ENCODE peak calls at places on chromosomes 7 and 10, in nine cellular contexts. Y, Z, Q, J, T, N, O, L and U are unnamed samples.

GRCh38 chr7:143322646-143323343 is 6.9 kb downstream of the CLCN1 start:
- DNase-seq in Y (no peak), Z (no peak), Q (no peak), J (no peak), T (peak), N (no peak), O (no peak), L (no peak), U (no peak)

GRCh38 chr10:13894412-13895093 is 307.8 kb downstream of the PRPF18 start:
- DNase-seq in Y (peak), Z (no peak), Q (no peak), J (no peak), T (peak), N (no peak), O (peak), L (no peak), U (no peak)

GRCh38 chr7:116834815-116835533 is 27.4 kb upstream of the CAPZA2 start:
- DNase-seq in Y (peak), Z (no peak), Q (no peak), J (no peak), T (peak), N (no peak), O (peak), L (no peak), U (no peak)

GRCh38 chr7:84688671-84689070 is 494.1 kb upstream of the SEMA3A start:
- DNase-seq in Y (peak), Z (no peak), Q (no peak), J (no peak), T (no peak), N (no peak), O (peak), L (no peak), U (no peak)

GRCh38 chr10:132257271-132257670 is 50.5 kb downstream of the STK32C start:
- DNase-seq in Y (peak), Z (no peak), Q (peak), J (peak), T (peak), N (no peak), O (peak), L (no peak), U (no peak)

GRCh38 chr7:92910976-92911375 is 74.6 kb upstream of the CDK6 start:
- DNase-seq in Y (no peak), Z (no peak), Q (no peak), J (no peak), T (no peak), N (no peak), O (no peak), L (no peak), U (no peak)

GRCh38 chr10:124094419-124094785 is 1.0 kb upstream of the CHST15 start:
- DNase-seq in Y (no peak), Z (no peak), Q (no peak), J (no peak), T (no peak), N (no peak), O (no peak), L (no peak), U (no peak)

GRCh38 chr7:158582089-158582456 is 5.5 kb downstream of the PTPRN2 start:
- DNase-seq in Y (no peak), Z (no peak), Q (no peak), J (no peak), T (no peak), N (no peak), O (no peak), L (no peak), U (no peak)

GRCh38 chr10:49571419-49571818 is 32.5 kb upstream of the ERCC6 start:
- DNase-seq in Y (peak), Z (no peak), Q (no peak), J (no peak), T (peak), N (no peak), O (peak), L (no peak), U (no peak)

GRCh38 chr10:61642692-61643091 is 20.0 kb upstream of the CABCOCO1 start:
- DNase-seq in Y (peak), Z (no peak), Q (no peak), J (no peak), T (peak), N (no peak), O (peak), L (no peak), U (no peak)

GRCh38 chr10:125006921-125007391 is 65.0 kb downstream of the ZRANB1 start:
- DNase-seq in Y (no peak), Z (no peak), Q (no peak), J (no peak), T (peak), N (no peak), O (peak), L (no peak), U (no peak)

GRCh38 chr7:19690736-19691135 is 18.1 kb downstream of the POLR1F start:
- DNase-seq in Y (peak), Z (no peak), Q (no peak), J (no peak), T (peak), N (no peak), O (no peak), L (no peak), U (no peak)